ENCODE peak calls at places on chromosome 11, in nine cellular contexts. I is H1, M is fibroblast of mammary gland, K is neuronal stem cell, Q is kidney epithelial cell, X is aorta, N is transverse colon, B is cardiac muscle cell, J is thoracic aorta. W is an unnamed sample.

GRCh38 chr11:70758206-70758605 is 359.9 kb downstream of the CTTN start:
- DNase-seq in I (no peak), M (no peak), K (no peak), Q (no peak), X (no peak), N (no peak), B (no peak), J (no peak), W (no peak)

GRCh38 chr11:12137005-12137690 is 26.8 kb downstream of the MICAL2 start:
- DNase-seq in I (no peak), M (no peak), K (no peak), Q (no peak), X (no peak), N (peak), B (no peak), J (no peak), W (peak)

GRCh38 chr11:118001494-118001971 is 15.3 kb downstream of the IL10RA start:
- DNase-seq in I (no peak), M (no peak), K (no peak), Q (no peak), X (no peak), N (no peak), B (no peak), J (no peak), W (no peak)

GRCh38 chr11:65045728-65046127 is 4.7 kb downstream of the SAC3D1 start:
- DNase-seq in I (no peak), M (no peak), K (no peak), Q (no peak), X (no peak), N (no peak), B (no peak), J (no peak), W (no peak)

GRCh38 chr11:6818967-6819366 is 19.5 kb upstream of the OR6A2 start:
- DNase-seq in I (no peak), M (no peak), K (no peak), Q (no peak), X (no peak), N (no peak), B (no peak), J (no peak), W (no peak)

GRCh38 chr11:1847006-1847735 is 5.7 kb upstream of the LSP1 start:
- DNase-seq in I (no peak), M (no peak), K (no peak), Q (no peak), X (no peak), N (no peak), B (no peak), J (no peak), W (no peak)

GRCh38 chr11:19083166-19083565 is 22.6 kb upstream of the MRGPRX2 start:
- DNase-seq in I (no peak), M (no peak), K (no peak), Q (no peak), X (no peak), N (no peak), B (no peak), J (no peak), W (no peak)

GRCh38 chr11:82718307-82718706 is 15.4 kb downstream of the FAM181B start:
- DNase-seq in I (peak), M (peak), K (peak), Q (no peak), X (peak), N (no peak), B (peak), J (no peak), W (no peak)

GRCh38 chr11:77113382-77114088 is 10.9 kb downstream of the OMP start:
- DNase-seq in I (peak), M (peak), K (peak), Q (no peak), X (no peak), N (no peak), B (peak), J (no peak), W (no peak)

GRCh38 chr11:118587952-118588351 is 15.7 kb downstream of the ARCN1 start:
- DNase-seq in I (no peak), M (no peak), K (no peak), Q (no peak), X (no peak), N (no peak), B (no peak), J (no peak), W (no peak)

GRCh38 chr11:63614136-63614664 is at the start of gene PLAAT3:
- DNase-seq in I (peak), M (no peak), K (peak), Q (no peak), X (peak), N (peak), B (peak), J (peak), W (peak)

GRCh38 chr11:47207459-47207858 is 7.3 kb upstream of the DDB2 start:
- DNase-seq in I (no peak), M (no peak), K (no peak), Q (no peak), X (no peak), N (no peak), B (no peak), J (no peak), W (no peak)

GRCh38 chr11:131488208-131488607 is 117.8 kb downstream of the NTM start:
- DNase-seq in I (no peak), M (no peak), K (no peak), Q (no peak), X (no peak), N (no peak), B (no peak), J (no peak), W (no peak)

GRCh38 chr11:32440372-32440888 is 5.1 kb upstream of the WT1 start:
- DNase-seq in I (no peak), M (no peak), K (no peak), Q (no peak), X (no peak), N (no peak), B (no peak), J (no peak), W (no peak)

GRCh38 chr11:32438883-32439487 is 3.6 kb upstream of the WT1 start:
- DNase-seq in I (peak), M (no peak), K (no peak), Q (no peak), X (no peak), N (no peak), B (peak), J (no peak), W (no peak)

GRCh38 chr11:32440920-32441319 is 5.6 kb upstream of the WT1 start:
- DNase-seq in I (no peak), M (no peak), K (no peak), Q (no peak), X (no peak), N (no peak), B (no peak), J (no peak), W (no peak)

GRCh38 chr11:32438346-32438882 is 3.1 kb upstream of the WT1 start:
- DNase-seq in I (no peak), M (no peak), K (no peak), Q (no peak), X (no peak), N (no peak), B (no peak), J (no peak), W (no peak)

DNA sequence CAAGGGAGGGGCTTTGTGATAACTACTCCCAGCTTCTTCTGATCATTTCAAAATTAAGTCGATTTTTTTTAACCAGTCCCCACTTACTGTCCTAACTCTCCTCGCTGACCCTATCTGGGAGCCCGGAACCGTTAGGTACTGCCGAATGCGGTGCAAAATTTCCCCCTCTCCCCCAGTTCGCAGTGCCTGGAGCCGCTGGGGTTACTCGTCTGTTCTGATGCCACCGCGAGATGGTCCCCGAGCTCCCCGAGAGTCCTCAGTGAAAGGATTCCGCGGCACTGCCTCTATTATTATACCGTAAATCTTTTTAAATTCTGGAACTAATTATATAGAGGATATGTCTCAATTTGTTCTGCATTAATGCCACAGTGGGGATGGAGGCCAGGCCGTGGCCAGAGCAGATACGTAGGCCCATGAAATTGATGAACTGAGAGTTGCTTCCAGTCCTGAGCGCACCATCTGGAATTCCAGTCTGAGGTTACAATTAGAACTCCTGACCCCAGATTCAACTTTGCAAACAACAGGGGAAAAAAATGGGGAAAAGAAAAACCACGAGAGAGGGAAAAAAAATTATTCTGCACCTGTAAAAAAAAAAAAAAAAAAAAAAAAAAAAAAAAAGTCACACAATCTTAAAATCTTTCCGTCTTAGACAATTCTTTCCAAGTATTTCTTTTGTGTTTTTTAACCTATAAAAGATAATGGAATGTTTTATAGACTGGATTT is 4.3 kb upstream of the WT1 start:
- DNase-seq in I (no peak), M (no peak), K (no peak), Q (no peak), X (no peak), N (no peak), B (no peak), J (no peak), W (no peak)
- H3K4me3 ChIP-seq in I (no peak), M (no peak), K (no peak), Q (peak), X (no peak), N (no peak), B (peak), J (no peak), W (no peak)

GRCh38 chr11:57407521-57407920 is 17.1 kb upstream of the PRG2 start:
- DNase-seq in I (no peak), M (no peak), K (no peak), Q (no peak), X (no peak), N (no peak), B (no peak), J (no peak), W (no peak)

GRCh38 chr11:57406337-57406904 is 16.0 kb upstream of the PRG2 start:
- DNase-seq in I (no peak), M (peak), K (no peak), Q (peak), X (peak), N (no peak), B (no peak), J (no peak), W (no peak)

GRCh38 chr11:57407941-57408475 is 17.6 kb upstream of the PRG2 start:
- DNase-seq in I (no peak), M (no peak), K (no peak), Q (no peak), X (no peak), N (no peak), B (no peak), J (no peak), W (no peak)

GRCh38 chr11:57405271-57405890 is 14.9 kb upstream of the PRG2 start:
- DNase-seq in I (no peak), M (peak), K (no peak), Q (no peak), X (no peak), N (no peak), B (no peak), J (no peak), W (no peak)

DNA sequence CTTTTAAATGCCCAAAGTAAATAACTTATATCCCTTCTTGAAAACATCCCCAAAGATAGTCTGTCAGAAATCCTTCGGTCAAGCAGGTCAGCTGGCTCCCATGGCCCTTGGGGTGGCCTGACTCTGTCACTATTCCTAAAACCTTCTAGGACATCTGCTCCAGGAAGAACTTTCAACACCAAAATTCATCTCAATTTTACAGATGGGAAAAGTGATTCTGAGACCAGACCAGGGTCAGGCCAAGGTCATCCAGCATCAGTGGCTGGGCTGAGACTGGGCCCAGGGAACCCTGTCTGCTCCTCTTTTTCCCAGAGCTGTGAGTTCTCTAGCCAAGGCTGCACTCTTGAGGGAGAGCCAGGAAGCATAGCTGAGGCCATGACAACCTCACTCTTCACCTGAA is 16.6 kb upstream of the PRG2 start:
- DNase-seq in I (no peak), M (no peak), K (no peak), Q (no peak), X (no peak), N (no peak), B (no peak), J (no peak), W (no peak)
- H3K4me3 ChIP-seq in I (no peak), M (no peak), K (no peak), Q (no peak), X (no peak), N (no peak), B (no peak), J (no peak), W (no peak)

GRCh38 chr11:67421421-67422031 is 6.0 kb downstream of the CARNS1 start:
- DNase-seq in I (no peak), M (no peak), K (no peak), Q (no peak), X (no peak), N (no peak), B (no peak), J (no peak), W (no peak)
- H3K4me3 ChIP-seq in I (no peak), M (no peak), K (no peak), Q (no peak), X (no peak), N (peak), B (no peak), J (peak), W (peak)

GRCh38 chr11:44566559-44566949 is 1.1 kb downstream of the CD82 start:
- DNase-seq in I (no peak), M (no peak), K (no peak), Q (no peak), X (no peak), N (no peak), B (no peak), J (no peak), W (no peak)
- H3K4me3 ChIP-seq in I (no peak), M (peak), K (peak), Q (peak), X (no peak), N (peak), B (no peak), J (peak), W (peak)

DNA sequence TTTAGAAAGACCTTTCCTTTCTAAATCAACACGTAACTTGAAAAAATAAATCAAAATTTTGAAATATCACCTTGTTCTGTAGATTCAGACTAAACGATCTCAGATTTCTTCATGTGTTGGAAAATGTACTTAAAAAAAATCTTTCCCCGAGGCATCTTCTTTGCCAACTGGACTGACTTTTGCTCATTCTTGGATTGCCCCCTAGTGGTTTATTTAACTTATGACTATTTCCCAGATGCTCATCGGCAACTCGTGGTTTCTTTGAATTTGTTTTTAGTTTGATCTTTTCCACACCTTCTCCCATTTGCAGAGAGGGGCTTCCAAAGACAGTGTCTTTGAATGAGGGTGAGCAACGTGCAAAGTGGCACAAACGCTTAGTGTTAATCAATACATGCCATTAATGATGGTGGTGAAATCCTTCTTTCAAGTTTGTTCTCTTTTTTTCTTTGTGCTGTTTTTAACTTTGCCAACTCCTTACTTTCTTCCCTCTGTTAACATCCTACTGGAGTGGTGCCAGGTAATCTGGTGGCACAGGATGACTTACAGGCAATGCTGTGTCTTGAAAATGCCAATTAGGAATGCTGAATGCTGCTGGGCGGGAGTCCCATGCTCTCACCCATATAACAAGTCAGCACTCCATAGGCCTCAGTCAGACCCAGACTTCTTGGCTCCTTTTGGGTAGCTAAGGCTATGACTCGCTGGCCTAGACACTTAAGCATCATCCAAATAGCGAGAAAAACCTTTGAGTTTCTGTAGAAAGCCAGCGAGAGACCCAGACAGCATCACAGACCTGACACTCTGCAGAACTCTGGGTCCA is 18.3 kb downstream of the PRSS23 start:
- DNase-seq in I (no peak), M (peak), K (no peak), Q (no peak), X (no peak), N (no peak), B (peak), J (no peak), W (no peak)
- H3K4me3 ChIP-seq in I (no peak), M (no peak), K (no peak), Q (no peak), X (no peak), N (no peak), B (no peak), J (peak), W (no peak)

GRCh38 chr11:72719144-72719543 is 33.1 kb downstream of the ARAP1 start:
- DNase-seq in I (no peak), M (peak), K (no peak), Q (no peak), X (peak), N (no peak), B (peak), J (no peak), W (no peak)
- H3K4me3 ChIP-seq in I (no peak), M (no peak), K (no peak), Q (no peak), X (no peak), N (no peak), B (no peak), J (no peak), W (peak)

DNA sequence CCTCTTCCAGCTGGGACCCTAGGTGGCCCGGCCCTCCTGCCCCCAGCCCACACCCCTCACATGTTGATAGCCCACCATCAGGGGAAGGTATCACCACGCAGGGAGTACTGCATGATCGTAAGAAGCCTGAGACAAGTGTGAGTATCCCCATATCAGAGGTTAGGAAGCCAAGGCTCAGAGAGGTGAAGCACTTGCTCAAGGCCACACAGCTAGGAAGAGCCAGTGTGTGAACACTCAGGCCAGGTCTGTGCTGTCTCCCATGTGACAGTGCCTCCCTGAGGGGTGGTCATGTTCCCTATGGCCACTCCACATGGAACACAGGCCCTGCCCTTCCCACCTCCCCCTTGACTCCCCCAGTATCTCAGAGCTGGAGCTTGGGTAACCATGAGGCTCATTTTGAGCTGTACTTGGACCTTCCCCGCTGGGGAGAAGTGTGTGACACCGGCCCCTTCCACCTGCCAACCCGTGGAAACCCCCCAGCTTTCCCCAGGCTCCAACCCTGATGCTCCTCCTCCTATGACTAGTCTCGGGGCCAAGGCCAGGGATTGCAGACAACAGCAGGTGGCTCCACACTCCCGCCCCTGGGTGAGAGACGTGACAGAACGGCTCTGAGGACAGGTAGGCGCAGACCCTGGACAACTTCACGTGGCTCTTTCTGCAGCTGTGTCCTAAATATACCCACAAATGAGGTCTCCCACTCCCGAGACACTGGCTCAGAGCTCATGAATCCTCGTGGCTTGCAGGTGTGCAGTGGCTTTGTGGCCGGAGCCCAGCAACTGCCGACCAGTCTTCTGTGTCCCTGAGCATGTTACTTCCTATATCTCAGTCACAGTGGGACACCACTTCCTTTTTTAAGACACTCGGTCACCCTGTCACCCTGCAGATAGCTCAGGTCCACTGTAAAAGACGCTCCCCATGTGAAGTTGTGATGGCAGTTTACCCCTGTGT is 55.3 kb downstream of the NECTIN1 start:
- DNase-seq in I (no peak), M (no peak), K (no peak), Q (no peak), X (no peak), N (peak), B (no peak), J (no peak), W (no peak)
- H3K4me3 ChIP-seq in I (no peak), M (no peak), K (no peak), Q (no peak), X (no peak), N (no peak), B (no peak), J (no peak), W (no peak)